ENCODE peak calls at places on chromosomes 4 and X, in four cellular contexts. B is cardiac muscle cell, V is psoas muscle, A is OCI-LY7. Z is an unnamed sample.

GRCh38 chrX:103309860-103310591 is 764 bp downstream of the BEX2 start:
- DNase-seq in B (peak; percentile 5), V (no peak), A (no peak), Z (no peak)

GRCh38 chrX:130108647-130109428 is 1.5 kb downstream of the ELF4 start:
- DNase-seq in B (no peak), V (peak; percentile 69), A (peak; percentile 53), Z (no peak)

GRCh38 chr4:176123710-176124407 is 58.2 kb downstream of the WDR17 start:
- DNase-seq in B (peak; percentile 25), V (no peak), A (peak; percentile 25), Z (no peak)

GRCh38 chr4:6309755-6310154 is 40.1 kb downstream of the WFS1 start:
- DNase-seq in B (no peak), V (no peak), A (no peak), Z (no peak)

GRCh38 chr4:82528868-82529267 is 32.9 kb downstream of the TMEM150C start:
- DNase-seq in B (no peak), V (no peak), A (no peak), Z (no peak)

GRCh38 chrX:10722804-10723364 is 102.5 kb upstream of the MID1 start:
- DNase-seq in B (peak; percentile 54), V (no peak), A (peak; percentile 21), Z (no peak)

GRCh38 chr4:113979973-113980615 is 647 bp upstream of the ARSJ start:
- DNase-seq in B (no peak), V (no peak), A (no peak), Z (no peak)

GRCh38 chrX:155026727-155027508 is at the start of gene FUNDC2:
- DNase-seq in B (peak; percentile 93), V (peak; percentile 98), A (peak; percentile 93), Z (peak; percentile 63)

GRCh38 chr4:98601719-98602118 is 56.7 kb downstream of the TSPAN5 start:
- DNase-seq in B (no peak), V (no peak), A (no peak), Z (peak; percentile 31)

GRCh38 chrX:41333744-41333993 is 293 bp upstream of the DDX3X start:
- DNase-seq in B (peak; percentile 73), V (no peak), A (peak; percentile 90), Z (peak; percentile 57)

GRCh38 chr4:164358400-164358799 is 395.5 kb upstream of the SMIM31 start:
- DNase-seq in B (no peak), V (no peak), A (no peak), Z (no peak)

GRCh38 chrX:48045410-48046311 is 25.8 kb downstream of the ZNF630 start:
- DNase-seq in B (no peak), V (no peak), A (no peak), Z (no peak)

GRCh38 chrX:50469206-50469605 is 1.4 kb downstream of the DGKK start:
- DNase-seq in B (no peak), V (peak; percentile 37), A (no peak), Z (no peak)

GRCh38 chrX:154598656-154599055 is 13.7 kb downstream of the CTAG1A start:
- DNase-seq in B (no peak), V (no peak), A (no peak), Z (no peak)

GRCh38 chr4:88600129-88600849 is 8.0 kb downstream of the HERC3 start:
- DNase-seq in B (no peak), V (no peak), A (no peak), Z (no peak)

GRCh38 chr4:6893449-6894085 is 16.1 kb upstream of the TBC1D14 start:
- DNase-seq in B (no peak), V (no peak), A (no peak), Z (no peak)

GRCh38 chr4:85715996-85716737 is 241.2 kb downstream of the ARHGAP24 start:
- DNase-seq in B (no peak), V (no peak), A (no peak), Z (no peak)

GRCh38 chr4:139933541-139933940 is 220.4 kb downstream of the MAML3 start:
- DNase-seq in B (no peak), V (no peak), A (no peak), Z (peak; percentile 61)

GRCh38 chr4:159349332-159349731 is 246.5 kb downstream of the RAPGEF2 start:
- DNase-seq in B (no peak), V (no peak), A (no peak), Z (no peak)

GRCh38 chr4:20074450-20074849 is 177.3 kb upstream of the SLIT2 start:
- DNase-seq in B (no peak), V (no peak), A (no peak), Z (no peak)

GRCh38 chrX:124393238-124393637 is 46.9 kb downstream of the SH2D1A start:
- DNase-seq in B (no peak), V (no peak), A (no peak), Z (no peak)

GRCh38 chr4:55615008-55615407 is 21.1 kb downstream of the NMU start:
- DNase-seq in B (no peak), V (no peak), A (no peak), Z (no peak)

GRCh38 chr4:117137143-117137542 is 51.8 kb upstream of the TRAM1L1 start:
- DNase-seq in B (no peak), V (no peak), A (no peak), Z (peak; percentile 96)

GRCh38 chr4:26130173-26130572 is 190.6 kb upstream of the RBPJ start:
- DNase-seq in B (no peak), V (no peak), A (no peak), Z (no peak)

GRCh38 chr4:26039950-26040349 is 125.9 kb downstream of the SMIM20 start:
- DNase-seq in B (no peak), V (no peak), A (no peak), Z (no peak)

GRCh38 chr4:72525938-72526337 is 43.1 kb downstream of the ADAMTS3 start:
- DNase-seq in B (peak; percentile 81), V (peak; percentile 56), A (no peak), Z (peak; percentile 21)

GRCh38 chr4:21090098-21090666 is 389.9 kb downstream of the PACRGL start:
- DNase-seq in B (no peak), V (no peak), A (no peak), Z (no peak)

GRCh38 chrX:9285342-9285771 is 179.5 kb upstream of the TBL1X start:
- DNase-seq in B (no peak), V (no peak), A (no peak), Z (no peak)

GRCh38 chr4:99668472-99668871 is 10.8 kb upstream of the C4orf54 start:
- DNase-seq in B (no peak), V (no peak), A (no peak), Z (no peak)

GRCh38 chr4:150970685-150971151 is 44.4 kb downstream of the LRBA start:
- DNase-seq in B (no peak), V (no peak), A (no peak), Z (no peak)
- H3K4me3 ChIP-seq in B (no peak overlapping the region), V (no peak overlapping the region), A (no peak overlapping the region), Z (no peak overlapping the region)

DNA sequence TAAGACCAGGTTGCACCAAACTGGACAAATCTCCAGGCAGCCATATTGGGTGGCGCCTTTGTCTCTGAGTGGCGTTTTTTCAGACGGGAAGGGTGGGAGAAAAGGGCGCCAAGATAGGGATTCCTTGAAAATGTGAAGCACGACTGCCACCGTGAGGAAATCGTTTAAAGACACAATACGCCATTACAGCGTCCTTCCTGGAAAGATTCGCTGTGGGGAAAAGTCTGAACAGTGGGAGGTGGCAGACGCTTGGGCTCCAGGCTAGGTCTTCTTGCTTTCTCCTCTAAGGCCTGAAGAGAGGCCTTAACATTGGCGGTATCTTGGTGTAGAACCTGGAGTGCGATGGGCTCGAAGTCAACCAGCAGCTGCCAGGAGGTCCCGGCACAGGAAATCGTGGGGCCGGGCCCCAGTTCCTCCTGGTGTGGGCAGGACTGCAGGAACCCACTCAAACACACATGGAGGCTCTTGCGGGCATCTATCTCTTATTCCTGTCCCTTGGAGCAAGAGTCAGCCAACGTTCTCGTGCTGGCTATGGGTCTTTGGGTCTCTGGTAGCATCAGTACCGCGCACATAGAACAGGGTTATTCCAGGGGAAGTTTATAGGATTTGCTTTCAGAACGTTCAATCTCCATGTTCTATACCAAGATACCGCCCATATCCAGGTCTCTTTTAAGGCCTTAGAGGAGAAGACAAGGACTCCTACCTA is 208.8 kb downstream of the OR13H1 start:
- DNase-seq in B (no peak), V (peak; percentile 83), A (no peak), Z (no peak)
- TF ChIP-seq CTCF in B (no peak), V (peak; percentile 41), A (no peak), Z (peak; percentile 14)

GRCh38 chr4:702618-703048 is 3.0 kb upstream of the PCGF3 start:
- DNase-seq in B (no peak), V (peak; percentile 46), A (no peak), Z (no peak)

GRCh38 chr4:704198-704891 is 1.3 kb upstream of the PCGF3 start:
- DNase-seq in B (no peak), V (no peak), A (no peak), Z (no peak)

GRCh38 chr4:703336-704197 is 2.1 kb upstream of the PCGF3 start:
- DNase-seq in B (no peak), V (peak; percentile 51), A (no peak), Z (no peak)

GRCh38 chr4:700587-701264 is 4.9 kb upstream of the PCGF3 start:
- DNase-seq in B (no peak), V (no peak), A (peak; percentile 35), Z (no peak)

DNA sequence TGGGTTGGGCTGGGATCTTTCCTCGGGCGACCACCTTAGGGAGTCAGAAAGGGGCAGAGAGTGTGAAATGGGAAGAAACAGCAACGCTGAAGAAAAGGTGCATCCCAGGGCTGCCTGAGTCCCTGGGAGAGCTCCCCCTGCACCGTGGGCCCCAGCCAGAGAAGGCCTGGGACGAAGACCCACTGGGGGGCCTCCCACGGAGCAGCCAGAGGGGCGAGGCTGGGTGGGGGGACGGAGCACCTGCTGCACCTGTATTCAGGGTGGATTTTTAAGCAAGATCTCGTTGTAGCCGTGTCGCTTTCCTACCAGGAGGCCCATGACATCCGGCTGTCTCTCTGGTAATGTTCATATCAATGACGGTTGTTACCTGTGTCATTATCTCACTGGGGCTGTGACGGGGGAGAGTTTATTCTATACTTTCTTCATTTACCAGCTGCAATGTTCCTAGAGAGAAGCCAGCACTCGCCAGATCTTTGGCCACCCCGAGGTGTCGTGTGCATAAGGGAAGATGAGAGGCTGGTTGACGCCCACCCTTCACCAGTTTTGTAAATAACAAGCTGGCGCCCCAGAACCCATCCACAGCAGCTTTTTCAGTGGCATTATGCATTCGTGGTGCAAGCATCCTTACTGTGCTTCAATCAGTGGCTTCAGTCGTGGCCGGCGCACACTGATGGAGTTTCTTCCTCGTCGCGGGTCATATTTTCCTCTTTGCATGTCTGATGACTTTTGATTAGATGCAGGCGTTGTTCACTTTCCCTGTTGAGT is 5.6 kb upstream of the PCGF3 start:
- DNase-seq in B (no peak), V (no peak), A (no peak), Z (no peak)
- H3K4me3 ChIP-seq in B (no peak overlapping the region), V (no peak overlapping the region), A (peak overlapping the region; percentile 14), Z (no peak overlapping the region)

GRCh38 chrX:120793098-120793497 is 82.6 kb downstream of the CT47B1 start:
- DNase-seq in B (no peak), V (no peak), A (no peak), Z (no peak)

GRCh38 chrX:120791013-120791643 is 84.5 kb downstream of the CT47B1 start:
- DNase-seq in B (no peak), V (peak; percentile 54), A (no peak), Z (peak; percentile 23)

GRCh38 chrX:120797201-120797938 is 78.3 kb downstream of the CT47B1 start:
- DNase-seq in B (no peak), V (no peak), A (no peak), Z (no peak)

GRCh38 chrX:120794525-120794975 is 81.1 kb downstream of the CT47B1 start:
- DNase-seq in B (no peak), V (no peak), A (no peak), Z (no peak)

DNA sequence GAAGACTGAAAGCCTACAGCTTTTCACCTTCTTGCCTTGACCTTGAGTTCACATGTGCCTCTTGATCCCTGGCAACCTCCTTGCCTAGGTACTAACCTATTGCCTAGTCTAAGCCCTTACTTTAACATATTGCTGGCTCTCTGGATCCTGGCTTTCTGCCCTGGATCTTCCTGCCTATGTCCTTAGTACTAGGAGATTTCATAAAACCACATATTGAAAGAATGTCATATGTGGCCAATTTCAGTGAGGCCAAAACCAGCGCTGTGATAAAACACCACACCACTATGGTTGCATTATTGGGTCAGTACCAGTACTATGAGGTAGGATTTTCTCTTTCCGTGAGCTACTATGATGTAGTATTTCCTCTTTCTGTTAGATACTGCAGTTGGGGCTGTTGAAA is 80.4 kb downstream of the CT47B1 start:
- DNase-seq in B (no peak), V (no peak), A (no peak), Z (no peak)
- TF ChIP-seq CTCF in B (no peak), V (no peak), A (no peak), Z (no peak)

Z was measured in kidney epithelial cell.